ENCODE peak calls at places on chromosomes 16 and 17, in four cellular contexts. W, J, L and O are unnamed samples.

GRCh38 chr16:86368261-86368660 is 142.1 kb upstream of the FOXF1 start:
- DNase-seq in W (no peak), J (no peak), L (no peak), O (no peak)

GRCh38 chr16:57283214-57283955 is 1.1 kb downstream of the PLLP start:
- DNase-seq in W (no peak), J (no peak), L (no peak), O (peak; percentile 35)

GRCh38 chr17:41967921-41968578 is 1.5 kb downstream of the CNP start:
- DNase-seq in W (no peak), J (no peak), L (no peak), O (no peak)

GRCh38 chr16:88719267-88719932 is 13.1 kb downstream of the CTU2 start:
- DNase-seq in W (no peak), J (no peak), L (no peak), O (no peak)

GRCh38 chr17:40548982-40549680 is 16.1 kb downstream of the CCR7 start:
- DNase-seq in W (no peak), J (peak; percentile 82), L (peak; percentile 92), O (no peak)

GRCh38 chr17:74163271-74163821 is 40.1 kb upstream of the RPL38 start:
- DNase-seq in W (no peak), J (no peak), L (peak; percentile 29), O (no peak)

GRCh38 chr17:54887787-54888186 is 12.9 kb upstream of the TOM1L1 start:
- DNase-seq in W (no peak), J (no peak), L (no peak), O (no peak)

GRCh38 chr16:84501077-84501735 is 3.3 kb downstream of the MEAK7 start:
- DNase-seq in W (no peak), J (peak; percentile 76), L (no peak), O (peak; percentile 93)

GRCh38 chr17:21592774-21593173 is 99.5 kb upstream of the KCNJ18 start:
- DNase-seq in W (no peak), J (no peak), L (no peak), O (no peak)

GRCh38 chr17:38906429-38907172 is 18.8 kb upstream of the LASP1NB start:
- DNase-seq in W (no peak), J (no peak), L (no peak), O (no peak)

GRCh38 chr17:16933317-16934132 is 38.4 kb downstream of the TNFRSF13B start:
- DNase-seq in W (no peak), J (no peak), L (no peak), O (no peak)

GRCh38 chr16:67186550-67186950 is 2.8 kb upstream of the MATCAP1 start:
- DNase-seq in W (no peak), J (no peak), L (no peak), O (no peak)

GRCh38 chr17:12545877-12546513 is 119.7 kb upstream of the MYOCD start:
- DNase-seq in W (no peak), J (peak; percentile 55), L (peak; percentile 0), O (peak; percentile 4)

GRCh38 chr16:89623511-89624232 is 10.2 kb downstream of the DPEP1 start:
- DNase-seq in W (no peak), J (no peak), L (no peak), O (no peak)

GRCh38 chr16:68768170-68768569 is 31.1 kb downstream of the CDH1 start:
- DNase-seq in W (no peak), J (no peak), L (no peak), O (no peak)

GRCh38 chr16:46711106-46711769 is 21.8 kb downstream of the ORC6 start:
- DNase-seq in W (no peak), J (no peak), L (no peak), O (no peak)

GRCh38 chr17:81977211-81978091 is at the start of gene ASPSCR1:
- DNase-seq in W (peak; percentile 86), J (peak; percentile 74), L (peak; percentile 76), O (peak; percentile 83)

GRCh38 chr17:41678907-41679739 is 9.6 kb upstream of the EIF1 start:
- DNase-seq in W (peak; percentile 48), J (no peak), L (peak; percentile 84), O (no peak)

GRCh38 chr16:52095466-52095865 is 451.5 kb downstream of the TOX3 start:
- DNase-seq in W (no peak), J (no peak), L (peak; percentile 88), O (no peak)

GRCh38 chr16:4744758-4745569 is 10.6 kb downstream of the DNAAF8 start:
- DNase-seq in W (no peak), J (no peak), L (no peak), O (no peak)